ENCODE peak calls at places on chromosomes 12 and 14, in seven cellular contexts. F, R, X, O, I, W and D are unnamed samples.

GRCh38 chr12:92075425-92075891 is 70.2 kb downstream of the BTG1 start:
- DNase-seq in W (no peak), R (no peak), X (peak; percentile 72), F (no peak), O (peak; percentile 65), I (peak; percentile 14), D (no peak)

GRCh38 chr12:54579258-54579657 is 9.2 kb downstream of the PPP1R1A start:
- DNase-seq in I (no peak), F (no peak), O (no peak), X (no peak), W (no peak), R (no peak), D (no peak)

GRCh38 chr14:59176764-59177163 is 11.7 kb upstream of the DAAM1 start:
- DNase-seq in F (no peak), O (no peak), W (no peak), X (no peak), R (no peak), I (no peak), D (no peak)

GRCh38 chr12:12794686-12795085 is 9.2 kb downstream of the APOLD1 start:
- DNase-seq in X (no peak), R (no peak), I (no peak), O (no peak), F (no peak), W (no peak), D (no peak)

GRCh38 chr12:19432309-19433170 is 6.8 kb upstream of the AEBP2 start:
- DNase-seq in O (no peak), X (no peak), F (no peak), W (no peak), I (no peak), R (no peak), D (no peak)

GRCh38 chr14:23119362-23120327 is 590 bp upstream of the CEBPE start:
- DNase-seq in O (no peak), F (no peak), X (no peak), W (no peak), I (no peak), R (no peak), D (no peak)

GRCh38 chr12:131604146-131604844 is 106.6 kb upstream of the SFSWAP start:
- DNase-seq in W (no peak), R (no peak), O (no peak), X (no peak), I (no peak), F (no peak), D (no peak)

GRCh38 chr14:80434574-80435321 is 223.4 kb upstream of the DIO2 start:
- DNase-seq in O (peak; percentile 15), R (peak; percentile 70), F (peak; percentile 1), I (no peak), X (peak; percentile 45), W (peak; percentile 89), D (no peak)

GRCh38 chr12:53568428-53569173 is 57.6 kb downstream of the ATF7 start:
- DNase-seq in X (no peak), I (no peak), O (peak; percentile 20), R (no peak), W (no peak), F (no peak), D (no peak)

GRCh38 chr12:2551514-2551913 is 243.3 kb upstream of the FKBP4 start:
- DNase-seq in W (no peak), X (no peak), I (no peak), F (no peak), R (no peak), O (no peak), D (no peak)

GRCh38 chr12:95963104-95963503 is 20.0 kb downstream of the AMDHD1 start:
- DNase-seq in W (no peak), I (no peak), R (peak; percentile 57), O (peak; percentile 2), X (no peak), F (peak; percentile 18), D (no peak)

GRCh38 chr14:32693114-32693513 is 245.6 kb upstream of the NPAS3 start:
- DNase-seq in I (no peak), X (peak; percentile 35), W (peak; percentile 43), F (no peak), O (peak; percentile 57), R (no peak), D (peak; percentile 93)

GRCh38 chr14:65281991-65282908 is 130.3 kb upstream of the FUT8 start:
- DNase-seq in I (no peak), X (peak; percentile 77), O (peak; percentile 49), F (no peak), W (peak; percentile 57), R (no peak), D (peak; percentile 58)

GRCh38 chr12:131724534-131724933 is 13.6 kb downstream of the SFSWAP start:
- DNase-seq in W (no peak), I (no peak), X (peak; percentile 11), R (no peak), O (no peak), F (no peak), D (no peak)

GRCh38 chr14:45212231-45212630 is 40.8 kb downstream of the MIS18BP1 start:
- DNase-seq in R (no peak), X (no peak), I (no peak), O (no peak), F (no peak), W (no peak), D (no peak)

GRCh38 chr12:38639625-38640024 is 265.8 kb downstream of the CPNE8 start:
- DNase-seq in W (no peak), R (no peak), I (no peak), F (no peak), X (no peak), O (no peak), D (no peak)

GRCh38 chr14:32697704-32698103 is 241.0 kb upstream of the NPAS3 start:
- DNase-seq in W (peak; percentile 12), X (peak; percentile 54), F (no peak), R (no peak), I (no peak), O (peak; percentile 46), D (no peak)

GRCh38 chr12:131536337-131536736 is 174.6 kb upstream of the SFSWAP start:
- DNase-seq in O (no peak), X (no peak), I (no peak), R (no peak), W (no peak), F (no peak), D (no peak)

GRCh38 chr12:121304306-121304705 is 7.8 kb upstream of the CAMKK2 start:
- DNase-seq in O (no peak), I (no peak), R (no peak), X (no peak), W (no peak), F (no peak), D (no peak)

GRCh38 chr14:33484264-33484663 is 466.6 kb downstream of the EGLN3 start:
- DNase-seq in W (no peak), X (no peak), I (no peak), O (peak; percentile 37), F (no peak), R (no peak), D (no peak)

GRCh38 chr14:28308727-28309126 is 457.9 kb upstream of the FOXG1 start:
- DNase-seq in I (no peak), X (no peak), W (peak; percentile 81), R (peak; percentile 67), O (no peak), F (no peak), D (no peak)

GRCh38 chr14:81434230-81434629 is 34.1 kb upstream of the STON2 start:
- DNase-seq in O (no peak), R (no peak), F (no peak), X (no peak), I (peak; percentile 43), W (no peak), D (no peak)

GRCh38 chr12:87509233-87509820 is 519.9 kb downstream of the C12orf50 start:
- DNase-seq in W (peak; percentile 68), I (no peak), O (peak; percentile 65), R (peak; percentile 73), X (peak; percentile 81), F (peak; percentile 44), D (peak; percentile 26)

GRCh38 chr12:18130855-18131254 is 40.9 kb upstream of the RERGL start:
- DNase-seq in R (no peak), X (no peak), W (no peak), O (no peak), I (no peak), F (no peak), D (no peak)

GRCh38 chr12:114655934-114656697 is 27.9 kb downstream of the TBX3 start:
- DNase-seq in F (peak; percentile 35), W (no peak), I (no peak), X (peak; percentile 93), O (peak; percentile 95), R (peak; percentile 95), D (no peak)

GRCh38 chr12:28130625-28131598 is 59.3 kb upstream of the CCDC91 start:
- DNase-seq in R (peak; percentile 91), X (peak; percentile 100), F (no peak), W (peak; percentile 99), O (peak; percentile 99), I (peak; percentile 53), D (no peak)
- H3K4me2 ChIP-seq in R (peak overlapping the region; percentile 53), X (peak overlapping the region; percentile 24), F (peak overlapping the region; percentile 17), W (peak overlapping the region; percentile 70), O (no peak overlapping the region), I (peak overlapping the region; percentile 64), D (no peak overlapping the region)

DNA sequence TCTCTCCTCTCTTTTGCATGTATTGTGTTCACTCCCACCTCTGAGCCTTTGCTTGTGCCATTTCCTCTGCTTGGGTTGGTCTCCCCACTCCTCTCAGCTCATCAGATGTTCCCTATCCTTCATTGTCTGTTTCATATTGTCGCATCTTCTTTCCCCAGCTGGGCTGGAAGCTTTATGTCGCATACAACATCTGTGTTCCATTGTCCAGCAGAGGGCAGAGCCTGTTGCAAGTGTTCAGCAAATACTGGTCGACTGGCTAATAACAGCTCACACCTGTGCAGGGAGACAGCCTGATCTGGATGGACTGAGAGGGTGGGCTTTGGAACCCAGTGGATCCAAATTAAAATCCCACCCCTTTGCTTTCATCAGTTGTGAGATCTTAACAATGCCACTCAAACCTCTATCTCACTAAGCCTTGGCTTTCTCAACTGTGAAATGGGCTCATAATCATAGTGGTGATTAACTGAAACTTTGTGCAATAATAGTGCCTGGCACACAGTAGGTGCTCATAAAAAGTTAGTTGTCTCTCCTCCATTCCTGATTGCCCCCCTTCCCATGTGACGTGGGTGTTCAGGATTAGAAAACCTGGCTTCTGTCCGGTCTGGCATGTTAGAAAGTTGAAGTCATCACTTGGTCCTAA is 75.8 kb downstream of the RIN3 start:
- DNase-seq in O (peak; percentile 33), F (no peak), W (no peak), X (peak; percentile 52), I (no peak), R (peak; percentile 42), D (peak; percentile 29)
- H3K4me2 ChIP-seq in O (no peak overlapping the region), F (no peak overlapping the region), W (no peak overlapping the region), X (no peak overlapping the region), I (no peak overlapping the region), R (no peak overlapping the region), D (no peak overlapping the region)

GRCh38 chr12:67239061-67239460 is 30.1 kb upstream of the CAND1 start:
- DNase-seq in R (peak; percentile 8), X (peak; percentile 40), I (no peak), F (no peak), O (no peak), W (peak; percentile 51), D (no peak)

GRCh38 chr12:67241482-67241881 is 27.7 kb upstream of the CAND1 start:
- DNase-seq in I (no peak), O (peak; percentile 14), X (peak; percentile 38), F (no peak), W (peak; percentile 23), R (no peak), D (no peak)

GRCh38 chr12:67237231-67237630 is 31.9 kb upstream of the CAND1 start:
- DNase-seq in I (no peak), X (no peak), R (no peak), F (no peak), O (no peak), W (peak; percentile 70), D (no peak)
- H3K4me2 ChIP-seq in I (no peak overlapping the region), X (no peak overlapping the region), R (no peak overlapping the region), F (no peak overlapping the region), O (no peak overlapping the region), W (no peak overlapping the region), D (no peak overlapping the region)

GRCh38 chr14:51616724-51617409 is 34.8 kb upstream of the FRMD6 start:
- DNase-seq in W (peak; percentile 80), X (peak; percentile 94), F (peak; percentile 62), R (peak; percentile 64), O (peak; percentile 83), I (no peak), D (no peak)
- H3K4me2 ChIP-seq in W (peak overlapping the region; percentile 49), X (peak overlapping the region; percentile 66), F (peak overlapping the region; percentile 70), R (peak overlapping the region; percentile 67), O (no peak overlapping the region), I (no peak overlapping the region), D (no peak overlapping the region)